ENCODE peak calls at places on chromosomes 3 and 15, in four cellular contexts. H is MM.1S, D is H9, B is breast epithelium. G is an unnamed sample.

GRCh38 chr15:62975515-62975914 is 67.0 kb upstream of the TPM1 start:
- DNase-seq in B (no peak), H (no peak), D (peak; percentile 47), G (no peak)

GRCh38 chr3:41320953-41321641 is 121.8 kb downstream of the CTNNB1 start:
- DNase-seq in B (no peak), D (no peak), H (no peak), G (no peak)

GRCh38 chr15:39904115-39904514 is 16.0 kb downstream of the GPR176 start:
- DNase-seq in B (no peak), D (no peak), H (no peak), G (no peak)

GRCh38 chr3:41522620-41523019 is 323.3 kb downstream of the CTNNB1 start:
- DNase-seq in B (no peak), D (no peak), H (peak; percentile 58), G (no peak)

GRCh38 chr15:91942676-91943417 is 89.3 kb downstream of the SLCO3A1 start:
- DNase-seq in B (peak; percentile 93), D (no peak), H (peak; percentile 81), G (no peak)

GRCh38 chr15:76576526-76577279 is 240.1 kb downstream of the ISL2 start:
- DNase-seq in H (no peak), B (no peak), D (no peak), G (no peak)

GRCh38 chr3:48715179-48715800 is 1.7 kb downstream of the IP6K2 start:
- DNase-seq in D (no peak), B (peak; percentile 79), H (no peak), G (no peak)

GRCh38 chr3:134846943-134847342 is 51.9 kb downstream of the EPHB1 start:
- DNase-seq in D (peak; percentile 36), B (no peak), H (no peak), G (no peak)

GRCh38 chr15:69531302-69532027 is 78.8 kb downstream of the RPLP1 start:
- DNase-seq in H (no peak), D (peak; percentile 43), B (no peak), G (no peak)

GRCh38 chr3:61578667-61579367 is 17.4 kb downstream of the PTPRG start:
- DNase-seq in H (no peak), D (no peak), B (no peak), G (no peak)

GRCh38 chr3:31896643-31897433 is 84.2 kb downstream of the OSBPL10 start:
- DNase-seq in B (no peak), D (no peak), H (no peak), G (no peak)

GRCh38 chr3:37773471-37773870 is 88.2 kb upstream of the CTDSPL start:
- DNase-seq in B (no peak), D (no peak), H (no peak), G (no peak)

GRCh38 chr3:151345854-151346253 is 16.5 kb upstream of the P2RY13 start:
- DNase-seq in D (no peak), B (peak; percentile 23), H (no peak), G (no peak)

GRCh38 chr15:77312523-77312922 is 107.4 kb downstream of the PEAK1 start:
- DNase-seq in B (no peak), H (no peak), D (no peak), G (no peak)

GRCh38 chr15:20657084-20657483 is 115.5 kb upstream of the GOLGA6L6 start:
- DNase-seq in H (no peak), D (no peak), B (no peak), G (no peak)

GRCh38 chr15:90001683-90002427 is 731 bp downstream of the ZNF710 start:
- DNase-seq in B (peak; percentile 43), H (peak; percentile 74), D (peak; percentile 76), G (peak; percentile 38)

GRCh38 chr3:171956372-171957104 is 82.8 kb upstream of the FNDC3B start:
- DNase-seq in D (no peak), B (no peak), H (no peak), G (no peak)

GRCh38 chr3:71784914-71785593 is at the start of gene PROK2:
- DNase-seq in H (no peak), D (peak; percentile 52), B (no peak), G (no peak)

GRCh38 chr15:20355256-20355868 is 186.2 kb downstream of the GOLGA6L6 start:
- DNase-seq in D (peak; percentile 28), B (no peak), H (no peak), G (no peak)

GRCh38 chr3:124635169-124635539 is 95.1 kb upstream of the UMPS start:
- DNase-seq in B (no peak), D (no peak), H (no peak), G (no peak)

GRCh38 chr15:79427781-79428598 is 4.1 kb upstream of the MINAR1 start:
- DNase-seq in D (no peak), H (no peak), B (no peak), G (no peak)

GRCh38 chr3:65425880-65426279 is 612.8 kb downstream of the MAGI1 start:
- DNase-seq in H (no peak), D (no peak), B (no peak), G (no peak)

GRCh38 chr15:92071030-92071644 is 217.6 kb downstream of the SLCO3A1 start:
- DNase-seq in D (no peak), B (no peak), H (no peak), G (no peak)

GRCh38 chr15:43118276-43118675 is 12.4 kb upstream of the UBR1 start:
- DNase-seq in D (no peak), H (no peak), B (no peak), G (no peak)

GRCh38 chr15:98715890-98716443 is 67.6 kb downstream of the IGF1R start:
- DNase-seq in B (no peak), H (no peak), D (no peak), G (no peak)

GRCh38 chr15:98039596-98039995 is 79.1 kb downstream of the ARRDC4 start:
- DNase-seq in H (no peak), B (no peak), D (no peak), G (no peak)

GRCh38 chr3:39024497-39024896 is 27.2 kb downstream of the SCN11A start:
- DNase-seq in B (no peak), H (no peak), D (no peak), G (no peak)

GRCh38 chr15:59751552-59752413 is 62.7 kb upstream of the BNIP2 start:
- DNase-seq in B (no peak), H (peak; percentile 53), D (no peak), G (no peak)

GRCh38 chr3:128504957-128505730 is 12.1 kb upstream of the GATA2 start:
- DNase-seq in D (peak; percentile 20), B (no peak), H (no peak), G (no peak)

DNA sequence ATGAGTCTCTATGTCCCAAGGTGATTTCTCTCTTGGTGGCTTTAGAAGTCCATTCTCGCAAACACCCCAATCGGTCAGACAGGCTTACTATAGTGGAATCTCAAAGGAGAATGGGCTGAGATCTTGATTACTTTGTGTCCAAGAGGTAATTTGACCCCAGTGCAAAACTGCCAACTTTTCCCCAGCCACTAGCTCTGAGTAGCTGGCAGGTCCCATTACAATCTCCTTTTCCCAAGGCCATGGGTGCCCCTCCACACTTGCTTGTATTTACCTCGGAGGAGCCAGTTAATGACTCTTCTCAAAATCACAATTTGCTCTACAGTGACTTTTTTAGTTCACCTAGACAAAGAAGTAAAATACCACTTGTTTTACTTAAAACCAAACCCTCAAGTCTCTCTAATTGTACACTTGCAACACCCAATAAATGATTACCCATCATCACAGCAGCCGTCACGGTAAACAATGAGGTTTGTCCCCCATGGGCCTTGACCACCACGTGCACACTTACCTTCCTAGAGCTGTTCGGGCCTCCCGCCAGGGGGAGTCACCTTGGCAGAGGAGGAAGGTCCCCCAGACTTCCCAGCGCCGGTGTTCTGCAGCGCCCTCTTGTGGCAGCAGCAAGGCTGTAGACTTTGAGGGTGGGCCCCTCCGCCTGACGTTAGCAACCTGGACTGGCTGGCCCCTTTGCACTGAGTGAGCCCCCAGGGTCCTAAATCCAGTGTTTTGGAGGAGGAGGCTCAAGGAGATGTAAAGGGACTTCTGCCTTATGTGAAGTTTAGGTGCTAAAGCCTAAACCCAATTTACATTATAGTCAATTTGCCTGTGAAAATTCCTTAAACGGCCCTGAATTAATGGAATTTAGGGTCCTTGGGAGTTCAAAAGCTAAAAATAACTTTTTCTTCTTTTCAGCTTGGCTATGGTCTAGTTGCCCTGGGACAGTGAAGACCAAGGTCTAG is 18.7 kb upstream of the HDAC11 start:
- DNase-seq in D (peak; percentile 93), B (no peak), H (peak; percentile 88), G (peak; percentile 52)
- TF ChIP-seq CTCF in D (peak; percentile 97), B (no peak), H (peak; percentile 99), G (peak; percentile 77)

GRCh38 chr15:74251187-74251811 is 15.2 kb downstream of the CCDC33 start:
- DNase-seq in H (no peak), D (no peak), B (peak; percentile 84), G (no peak)
- TF ChIP-seq CTCF in H (no peak), D (no peak), B (no peak), G (no peak)

GRCh38 chr15:49370782-49371181 is 52.3 kb upstream of the FGF7 start:
- DNase-seq in B (no peak), D (no peak), H (peak; percentile 15), G (no peak)
- TF ChIP-seq CTCF in B (no peak), D (no peak), H (peak; percentile 32), G (no peak)

DNA sequence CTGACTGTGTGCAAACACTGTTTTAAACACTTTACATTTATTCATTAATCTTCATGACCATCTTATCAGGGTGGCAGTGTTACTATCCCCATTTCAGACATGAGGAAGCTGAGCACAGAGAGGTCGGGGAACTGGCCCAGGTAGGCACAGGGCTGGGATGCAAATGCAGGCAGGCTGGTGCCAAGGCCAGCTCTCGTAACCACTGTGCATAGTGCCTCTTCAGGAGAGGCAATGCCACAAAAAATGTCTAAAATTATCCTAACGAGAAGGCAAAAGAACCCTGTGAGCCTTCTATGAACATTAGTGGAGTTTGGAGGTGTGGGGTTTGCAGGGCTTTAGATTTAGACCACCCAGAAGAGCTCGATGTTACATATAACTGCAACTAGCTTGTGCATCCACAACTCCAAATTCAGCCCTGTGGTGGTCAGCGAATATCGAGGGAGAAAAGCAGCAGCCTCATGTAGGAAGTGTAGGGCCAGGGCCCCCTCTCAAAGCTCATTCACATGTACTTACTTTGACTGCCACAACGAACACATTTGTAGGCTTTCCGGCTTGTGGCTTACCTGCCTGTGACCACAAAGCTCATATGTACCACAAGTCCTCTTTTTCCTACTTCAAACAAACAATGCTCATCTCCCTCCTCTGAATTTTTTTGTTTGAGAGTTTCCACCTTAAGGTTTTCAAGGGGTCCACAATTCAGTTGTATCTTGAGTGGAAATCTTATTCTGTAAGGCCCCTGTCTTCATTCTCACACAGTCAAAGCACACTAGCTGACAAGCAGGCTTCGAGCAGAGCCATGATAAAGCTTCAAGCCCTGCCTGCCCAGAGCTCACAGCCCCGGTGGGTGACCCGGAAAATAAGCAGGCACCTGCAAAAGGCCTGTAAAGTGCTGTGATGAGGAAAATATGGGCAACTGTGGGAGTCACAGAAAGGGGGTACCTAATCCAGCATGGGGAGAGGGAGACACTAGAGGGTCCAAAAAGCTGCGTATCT is 722.9 kb upstream of the CFAP20DC start:
- DNase-seq in H (peak; percentile 41), B (no peak), D (no peak), G (no peak)
- TF ChIP-seq CTCF in H (no peak), B (no peak), D (no peak), G (no peak)

GRCh38 chr15:64702816-64703631 is 72.4 kb downstream of the RBPMS2 start:
- DNase-seq in H (peak; percentile 91), B (peak; percentile 95), D (peak; percentile 98), G (peak; percentile 100)
- TF ChIP-seq CTCF in H (no peak), B (no peak), D (no peak), G (no peak)

G was measured in progenitor cell of endocrine pancreas.